ENCODE peak calls at places on chromosomes 2 and 18, in seven cellular contexts. X, A, Z, C, R, O and G are unnamed samples.

GRCh38 chr2:18437909-18438308 is 122.5 kb downstream of the RDH14 start:
- DNase-seq in X (no peak), A (no peak), Z (no peak), C (no peak), R (no peak), O (no peak), G (no peak)

GRCh38 chr2:100197643-100198153 is 55.3 kb upstream of the AFF3 start:
- DNase-seq in X (no peak), A (peak; percentile 83), Z (peak; percentile 72), C (no peak), R (peak; percentile 57), O (peak; percentile 82), G (peak; percentile 45)

GRCh38 chr2:159209341-159210306 is 76.9 kb downstream of the WDSUB1 start:
- DNase-seq in X (no peak), A (peak; percentile 62), Z (no peak), C (no peak), R (no peak), O (peak; percentile 63), G (no peak)

GRCh38 chr18:35521133-35521532 is 23.4 kb upstream of the INO80C start:
- DNase-seq in X (no peak), A (no peak), Z (no peak), C (no peak), R (no peak), O (peak; percentile 7), G (no peak)

GRCh38 chr18:12048827-12049175 is 44.8 kb upstream of the ANKRD62 start:
- DNase-seq in X (peak; percentile 41), A (no peak), Z (no peak), C (no peak), R (no peak), O (no peak), G (peak; percentile 40)

GRCh38 chr2:64854773-64855237 is 134.4 kb upstream of the SLC1A4 start:
- DNase-seq in X (no peak), A (no peak), Z (no peak), C (no peak), R (peak; percentile 46), O (no peak), G (no peak)

GRCh38 chr2:15385184-15385583 is 175.9 kb downstream of the NBAS start:
- DNase-seq in X (no peak), A (no peak), Z (no peak), C (no peak), R (no peak), O (no peak), G (no peak)

GRCh38 chr2:16114836-16115235 is 174.5 kb downstream of the MYCN start:
- DNase-seq in X (no peak), A (no peak), Z (no peak), C (no peak), R (no peak), O (no peak), G (no peak)

GRCh38 chr2:80068068-80068467 is 236.5 kb downstream of the LRRTM1 start:
- DNase-seq in X (no peak), A (peak; percentile 34), Z (no peak), C (no peak), R (no peak), O (no peak), G (no peak)

GRCh38 chr2:75503048-75503607 is 57.6 kb downstream of the EVA1A start:
- DNase-seq in X (peak; percentile 77), A (no peak), Z (no peak), C (no peak), R (peak; percentile 87), O (no peak), G (peak; percentile 46)

GRCh38 chr18:68833756-68834155 is 35.9 kb downstream of the CCDC102B start:
- DNase-seq in X (no peak), A (no peak), Z (no peak), C (no peak), R (no peak), O (no peak), G (no peak)

GRCh38 chr18:23213200-23213599 is 77.9 kb downstream of the CABLES1 start:
- DNase-seq in X (no peak), A (no peak), Z (no peak), C (no peak), R (no peak), O (no peak), G (no peak)

GRCh38 chr18:30578707-30579106 is 463.8 kb downstream of the DSC3 start:
- DNase-seq in X (no peak), A (no peak), Z (no peak), C (no peak), R (no peak), O (no peak), G (no peak)

GRCh38 chr2:236051351-236051750 is 116.8 kb downstream of the GBX2 start:
- DNase-seq in X (no peak), A (no peak), Z (no peak), C (no peak), R (no peak), O (no peak), G (no peak)

GRCh38 chr2:207122914-207123744 is 42.6 kb downstream of the KLF7 start:
- DNase-seq in X (no peak), A (no peak), Z (no peak), C (peak; percentile 59), R (no peak), O (no peak), G (no peak)

GRCh38 chr18:10424576-10425314 is 29.7 kb upstream of the APCDD1 start:
- DNase-seq in X (no peak), A (no peak), Z (no peak), C (no peak), R (no peak), O (no peak), G (no peak)

GRCh38 chr2:153431114-153431513 is 47.4 kb downstream of the RPRM start:
- DNase-seq in X (no peak), A (no peak), Z (no peak), C (no peak), R (no peak), O (no peak), G (no peak)

GRCh38 chr2:106197878-106198277 is 3.8 kb upstream of the UXS1 start:
- DNase-seq in X (peak; percentile 92), A (no peak), Z (no peak), C (no peak), R (peak; percentile 93), O (peak; percentile 80), G (peak; percentile 94)

GRCh38 chr2:12717191-12717987 is 653 bp downstream of the TRIB2 start:
- DNase-seq in X (no peak), A (peak; percentile 76), Z (peak; percentile 54), C (no peak), R (no peak), O (peak; percentile 81), G (no peak)

GRCh38 chr2:159131882-159132281 is 154.6 kb downstream of the WDSUB1 start:
- DNase-seq in X (peak; percentile 63), A (no peak), Z (no peak), C (peak; percentile 43), R (peak; percentile 98), O (no peak), G (peak; percentile 84)

GRCh38 chr2:206981739-206982336 is 42.5 kb downstream of the CPO start:
- DNase-seq in X (peak; percentile 1), A (peak; percentile 72), Z (peak; percentile 78), C (peak; percentile 36), R (peak; percentile 75), O (peak; percentile 84), G (peak; percentile 32)

GRCh38 chr2:159640176-159640575 is 23.8 kb upstream of the BAZ2B start:
- DNase-seq in X (no peak), A (no peak), Z (no peak), C (no peak), R (no peak), O (no peak), G (no peak)

GRCh38 chr18:45752681-45753080 is 28.7 kb downstream of the SLC14A1 start:
- DNase-seq in X (no peak), A (no peak), Z (no peak), C (no peak), R (no peak), O (no peak), G (no peak)

GRCh38 chr18:50405582-50406271 is 30.9 kb downstream of the SKA1 start:
- DNase-seq in X (no peak), A (no peak), Z (peak; percentile 45), C (no peak), R (no peak), O (no peak), G (no peak)

GRCh38 chr2:226220511-226220910 is 579.1 kb downstream of the IRS1 start:
- DNase-seq in X (no peak), A (no peak), Z (no peak), C (no peak), R (no peak), O (no peak), G (no peak)

GRCh38 chr2:20185176-20186022 is 39.5 kb downstream of the SDC1 start:
- DNase-seq in X (peak; percentile 79), A (peak; percentile 75), Z (no peak), C (no peak), R (peak; percentile 81), O (no peak), G (peak; percentile 35)

GRCh38 chr2:20186078-20186854 is 38.7 kb downstream of the SDC1 start:
- DNase-seq in X (peak; percentile 77), A (peak; percentile 71), Z (no peak), C (no peak), R (peak; percentile 69), O (no peak), G (peak; percentile 67)

GRCh38 chr2:20187331-20187730 is 37.6 kb downstream of the SDC1 start:
- DNase-seq in X (no peak), A (no peak), Z (no peak), C (no peak), R (no peak), O (no peak), G (no peak)

GRCh38 chr2:20188201-20188600 is 36.7 kb downstream of the SDC1 start:
- DNase-seq in X (no peak), A (no peak), Z (no peak), C (no peak), R (no peak), O (no peak), G (no peak)

GRCh38 chr2:20186855-20187187 is 38.1 kb downstream of the SDC1 start:
- DNase-seq in X (no peak), A (no peak), Z (no peak), C (no peak), R (no peak), O (no peak), G (no peak)
- H3K4me3 ChIP-seq in X (no peak overlapping the region), A (no peak overlapping the region), Z (no peak overlapping the region), C (no peak overlapping the region), R (no peak overlapping the region), O (no peak overlapping the region), G (no peak overlapping the region)

DNA sequence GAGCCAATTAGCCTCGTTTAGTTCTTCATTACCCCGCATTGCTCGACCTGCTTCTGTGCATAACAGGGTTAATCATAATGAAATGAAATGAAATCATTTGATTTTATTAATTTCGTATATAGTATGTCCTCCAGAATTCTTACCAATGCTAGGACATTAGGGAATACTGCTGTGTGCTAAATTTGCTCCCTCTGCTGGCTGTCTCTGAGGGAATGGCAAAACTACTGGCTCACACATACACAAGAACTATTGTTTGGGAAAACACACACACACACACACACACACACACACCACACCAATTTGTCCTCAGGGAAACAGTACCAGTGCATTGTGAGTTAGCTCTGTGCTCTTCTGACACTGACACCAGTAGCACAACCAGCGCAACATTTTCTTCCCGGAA is 273.3 kb upstream of the TCF4 start:
- DNase-seq in X (no peak), A (no peak), Z (no peak), C (no peak), R (peak; percentile 49), O (no peak), G (peak; percentile 18)
- TF ChIP-seq CTCF in X (peak; percentile 51), A (peak; percentile 32), Z (peak; percentile 23), C (no peak), R (peak; percentile 80), O (no peak), G (peak; percentile 78)

GRCh38 chr2:241734208-241734466 is 293 bp upstream of the D2HGDH start:
- DNase-seq in X (no peak), A (no peak), Z (no peak), C (no peak), R (no peak), O (no peak), G (no peak)
- H3K4me3 ChIP-seq in X (peak overlapping the region; percentile 79), A (peak overlapping the region; percentile 100), Z (peak overlapping the region; percentile 93), C (peak overlapping the region; percentile 42), R (peak overlapping the region; percentile 44), O (peak overlapping the region; percentile 100), G (peak overlapping the region; percentile 48)

GRCh38 chr2:9984861-9985480 is 33.5 kb downstream of the GRHL1 start:
- DNase-seq in X (no peak), A (no peak), Z (no peak), C (no peak), R (no peak), O (no peak), G (no peak)
- TF ChIP-seq CTCF in X (no peak), A (no peak), Z (no peak), C (no peak), R (no peak), O (no peak), G (no peak)